ENCODE peak calls at places on chromosome 1, in eight cellular contexts. J, H, Y, Z, D, T, S and E are unnamed samples.
A peak's percentile ranks its signal among the peaks of the same experiment; 100 is the strongest.

GRCh38 chr1:89540406-89540970 is 15.9 kb downstream of the LRRC8B start:
- DNase-seq in D (no peak), Y (no peak), S (no peak), J (no peak), H (no peak), Z (no peak), T (no peak), E (no peak)

GRCh38 chr1:50097041-50097739 is 11.5 kb upstream of the ELAVL4 start:
- DNase-seq in T (no peak), Z (no peak), Y (no peak), H (no peak), S (no peak), J (no peak), D (no peak), E (no peak)

GRCh38 chr1:31407029-31407626 is 5.9 kb upstream of the SERINC2 start:
- DNase-seq in D (no peak), Z (no peak), S (no peak), H (no peak), J (no peak), Y (no peak), T (no peak), E (no peak)

GRCh38 chr1:160206421-160207117 is 1.4 kb downstream of the PEA15 start:
- DNase-seq in Z (no peak), Y (peak; percentile 95), J (no peak), H (no peak), S (no peak), T (no peak), D (no peak), E (peak; percentile 50)

GRCh38 chr1:63731117-63732043 is 42.4 kb upstream of the ROR1 start:
- DNase-seq in T (no peak), D (peak; percentile 46), Y (peak; percentile 47), J (no peak), S (no peak), Z (peak; percentile 4), H (no peak), E (peak; percentile 76)

GRCh38 chr1:94044290-94044790 is 76.6 kb downstream of the ABCA4 start:
- DNase-seq in Y (no peak), H (no peak), Z (peak; percentile 69), S (no peak), D (peak; percentile 79), T (no peak), J (no peak), E (no peak)

GRCh38 chr1:113846391-113847035 is 25.0 kb downstream of the PTPN22 start:
- DNase-seq in D (no peak), T (no peak), Y (no peak), J (no peak), Z (no peak), H (no peak), S (no peak), E (no peak)

GRCh38 chr1:62589321-62589720 is 8.0 kb upstream of the ANGPTL3 start:
- DNase-seq in Z (no peak), J (no peak), S (no peak), Y (no peak), D (no peak), H (no peak), T (no peak), E (no peak)

GRCh38 chr1:163697137-163697536 is 375.4 kb downstream of the NUF2 start:
- DNase-seq in T (no peak), D (no peak), H (no peak), S (no peak), Z (no peak), Y (no peak), J (no peak), E (no peak)

GRCh38 chr1:206131037-206131436 is 13.8 kb upstream of the AVPR1B start:
- DNase-seq in J (no peak), H (no peak), T (no peak), Z (no peak), S (no peak), D (no peak), Y (no peak), E (no peak)

GRCh38 chr1:203368624-203369451 is 17.9 kb upstream of the FMOD start:
- DNase-seq in H (no peak), S (no peak), D (peak; percentile 5), T (no peak), Y (no peak), J (no peak), Z (peak; percentile 71), E (no peak)

GRCh38 chr1:3718764-3719163 is 33.5 kb upstream of the CCDC27 start:
- DNase-seq in T (no peak), D (no peak), Z (no peak), H (no peak), J (no peak), S (no peak), Y (no peak), E (no peak)

GRCh38 chr1:33872681-33873080 is 8.8 kb downstream of the HMGB4 start:
- DNase-seq in T (no peak), Y (no peak), J (no peak), H (no peak), D (no peak), S (no peak), Z (no peak), E (no peak)